ENCODE peak calls at places on chromosomes 16 and 17, in ten cellular contexts. One of them, this sample, is unnamed.

GRCh38 chr17:39867084-39867890 is 715 bp upstream of the ZPBP2 start:
- DNase-seq in Peyer's patch: peak
- DNase-seq in T-helper 9 cell: peak
- DNase-seq in HEK293T: no peak
- DNase-seq in MCF 10A: no peak
- DNase-seq in epithelial cell of esophagus: no peak
- DNase-seq in stimulated activated CD4-positive, alpha-beta T cell treated with anti-CD3 and anti-CD28 coated beads, Interleukin-2, amount 100 ng/mL, for 48 hours: peak
- DNase-seq in HCEC 1CT: no peak
- DNase-seq in Kasumi-1: no peak
- DNase-seq in effector memory CD8-positive, alpha-beta T cell: peak
- DNase-seq in this sample: no peak

GRCh38 chr16:80330803-80331202 is 210.0 kb upstream of the DYNLRB2 start:
- DNase-seq in Peyer's patch: peak
- DNase-seq in T-helper 9 cell: no peak
- DNase-seq in HEK293T: no peak
- DNase-seq in MCF 10A: no peak
- DNase-seq in epithelial cell of esophagus: no peak
- DNase-seq in stimulated activated CD4-positive, alpha-beta T cell treated with anti-CD3 and anti-CD28 coated beads, Interleukin-2, amount 100 ng/mL, for 48 hours: no peak
- DNase-seq in HCEC 1CT: no peak
- DNase-seq in Kasumi-1: no peak
- DNase-seq in effector memory CD8-positive, alpha-beta T cell: no peak
- DNase-seq in this sample: no peak

GRCh38 chr17:7444682-7445010 is 215 bp upstream of the CHRNB1 start:
- DNase-seq in Peyer's patch: no peak
- DNase-seq in T-helper 9 cell: no peak
- DNase-seq in HEK293T: no peak
- DNase-seq in MCF 10A: no peak
- DNase-seq in epithelial cell of esophagus: no peak
- DNase-seq in stimulated activated CD4-positive, alpha-beta T cell treated with anti-CD3 and anti-CD28 coated beads, Interleukin-2, amount 100 ng/mL, for 48 hours: no peak
- DNase-seq in HCEC 1CT: no peak
- DNase-seq in Kasumi-1: no peak
- DNase-seq in effector memory CD8-positive, alpha-beta T cell: no peak
- DNase-seq in this sample: no peak

GRCh38 chr16:88706288-88706964 is at the start of the genes CTU2 and RNF166:
- DNase-seq in Peyer's patch: peak
- DNase-seq in T-helper 9 cell: peak
- DNase-seq in HEK293T: peak
- DNase-seq in MCF 10A: peak
- DNase-seq in epithelial cell of esophagus: peak
- DNase-seq in stimulated activated CD4-positive, alpha-beta T cell treated with anti-CD3 and anti-CD28 coated beads, Interleukin-2, amount 100 ng/mL, for 48 hours: peak
- DNase-seq in HCEC 1CT: peak
- DNase-seq in Kasumi-1: peak
- DNase-seq in effector memory CD8-positive, alpha-beta T cell: peak
- DNase-seq in this sample: peak

GRCh38 chr17:2449486-2449885 is 48.6 kb upstream of the MNT start:
- DNase-seq in Peyer's patch: no peak
- DNase-seq in T-helper 9 cell: no peak
- DNase-seq in HEK293T: no peak
- DNase-seq in MCF 10A: no peak
- DNase-seq in epithelial cell of esophagus: no peak
- DNase-seq in stimulated activated CD4-positive, alpha-beta T cell treated with anti-CD3 and anti-CD28 coated beads, Interleukin-2, amount 100 ng/mL, for 48 hours: no peak
- DNase-seq in HCEC 1CT: no peak
- DNase-seq in Kasumi-1: no peak
- DNase-seq in effector memory CD8-positive, alpha-beta T cell: no peak
- DNase-seq in this sample: no peak

GRCh38 chr16:84362410-84362809 is 5.9 kb upstream of the ATP2C2 start:
- DNase-seq in Peyer's patch: no peak
- DNase-seq in T-helper 9 cell: no peak
- DNase-seq in HEK293T: no peak
- DNase-seq in MCF 10A: no peak
- DNase-seq in epithelial cell of esophagus: no peak
- DNase-seq in stimulated activated CD4-positive, alpha-beta T cell treated with anti-CD3 and anti-CD28 coated beads, Interleukin-2, amount 100 ng/mL, for 48 hours: no peak
- DNase-seq in HCEC 1CT: no peak
- DNase-seq in Kasumi-1: no peak
- DNase-seq in effector memory CD8-positive, alpha-beta T cell: no peak
- DNase-seq in this sample: no peak

GRCh38 chr17:78258323-78259229 is 27.1 kb downstream of the TMEM235 start:
- DNase-seq in Peyer's patch: peak
- DNase-seq in T-helper 9 cell: peak
- DNase-seq in HEK293T: no peak
- DNase-seq in MCF 10A: no peak
- DNase-seq in epithelial cell of esophagus: no peak
- DNase-seq in stimulated activated CD4-positive, alpha-beta T cell treated with anti-CD3 and anti-CD28 coated beads, Interleukin-2, amount 100 ng/mL, for 48 hours: peak
- DNase-seq in HCEC 1CT: no peak
- DNase-seq in Kasumi-1: peak
- DNase-seq in effector memory CD8-positive, alpha-beta T cell: peak
- DNase-seq in this sample: peak

GRCh38 chr17:64779344-64780095 is 117.4 kb upstream of the SMURF2 start:
- DNase-seq in Peyer's patch: peak
- DNase-seq in T-helper 9 cell: no peak
- DNase-seq in HEK293T: no peak
- DNase-seq in MCF 10A: no peak
- DNase-seq in epithelial cell of esophagus: no peak
- DNase-seq in stimulated activated CD4-positive, alpha-beta T cell treated with anti-CD3 and anti-CD28 coated beads, Interleukin-2, amount 100 ng/mL, for 48 hours: no peak
- DNase-seq in HCEC 1CT: no peak
- DNase-seq in Kasumi-1: no peak
- DNase-seq in effector memory CD8-positive, alpha-beta T cell: no peak
- DNase-seq in this sample: peak

GRCh38 chr16:88374736-88375135 is 8.0 kb upstream of the ZNF469 start:
- DNase-seq in Peyer's patch: no peak
- DNase-seq in T-helper 9 cell: no peak
- DNase-seq in HEK293T: no peak
- DNase-seq in MCF 10A: no peak
- DNase-seq in epithelial cell of esophagus: no peak
- DNase-seq in stimulated activated CD4-positive, alpha-beta T cell treated with anti-CD3 and anti-CD28 coated beads, Interleukin-2, amount 100 ng/mL, for 48 hours: no peak
- DNase-seq in HCEC 1CT: no peak
- DNase-seq in Kasumi-1: no peak
- DNase-seq in effector memory CD8-positive, alpha-beta T cell: no peak
- DNase-seq in this sample: no peak

GRCh38 chr17:48981927-48982539 is 13.6 kb upstream of the GIP start:
- DNase-seq in Peyer's patch: no peak
- DNase-seq in T-helper 9 cell: no peak
- DNase-seq in HEK293T: no peak
- DNase-seq in MCF 10A: no peak
- DNase-seq in epithelial cell of esophagus: no peak
- DNase-seq in stimulated activated CD4-positive, alpha-beta T cell treated with anti-CD3 and anti-CD28 coated beads, Interleukin-2, amount 100 ng/mL, for 48 hours: no peak
- DNase-seq in HCEC 1CT: no peak
- DNase-seq in Kasumi-1: no peak
- DNase-seq in effector memory CD8-positive, alpha-beta T cell: no peak
- DNase-seq in this sample: no peak

GRCh38 chr17:58369214-58370031 is 17.4 kb upstream of the SUPT4H1 start:
- DNase-seq in Peyer's patch: peak
- DNase-seq in T-helper 9 cell: no peak
- DNase-seq in HEK293T: no peak
- DNase-seq in MCF 10A: no peak
- DNase-seq in epithelial cell of esophagus: peak
- DNase-seq in stimulated activated CD4-positive, alpha-beta T cell treated with anti-CD3 and anti-CD28 coated beads, Interleukin-2, amount 100 ng/mL, for 48 hours: no peak
- DNase-seq in HCEC 1CT: no peak
- DNase-seq in Kasumi-1: no peak
- DNase-seq in effector memory CD8-positive, alpha-beta T cell: no peak
- DNase-seq in this sample: no peak

GRCh38 chr17:48456584-48456983 is 26.6 kb upstream of the SKAP1 start:
- DNase-seq in Peyer's patch: peak
- DNase-seq in T-helper 9 cell: no peak
- DNase-seq in HEK293T: no peak
- DNase-seq in MCF 10A: peak
- DNase-seq in epithelial cell of esophagus: peak
- DNase-seq in stimulated activated CD4-positive, alpha-beta T cell treated with anti-CD3 and anti-CD28 coated beads, Interleukin-2, amount 100 ng/mL, for 48 hours: peak
- DNase-seq in HCEC 1CT: no peak
- DNase-seq in Kasumi-1: no peak
- DNase-seq in effector memory CD8-positive, alpha-beta T cell: no peak
- DNase-seq in this sample: no peak

GRCh38 chr17:27379863-27380533 is 76.2 kb upstream of the KSR1 start:
- DNase-seq in Peyer's patch: peak
- DNase-seq in T-helper 9 cell: no peak
- DNase-seq in HEK293T: no peak
- DNase-seq in MCF 10A: peak
- DNase-seq in epithelial cell of esophagus: peak
- DNase-seq in stimulated activated CD4-positive, alpha-beta T cell treated with anti-CD3 and anti-CD28 coated beads, Interleukin-2, amount 100 ng/mL, for 48 hours: no peak
- DNase-seq in HCEC 1CT: peak
- DNase-seq in Kasumi-1: no peak
- DNase-seq in effector memory CD8-positive, alpha-beta T cell: no peak
- DNase-seq in this sample: no peak

GRCh38 chr16:69522041-69522578 is 43.7 kb upstream of the NFAT5 start:
- DNase-seq in Peyer's patch: peak
- DNase-seq in T-helper 9 cell: no peak
- DNase-seq in HEK293T: no peak
- DNase-seq in MCF 10A: no peak
- DNase-seq in epithelial cell of esophagus: no peak
- DNase-seq in stimulated activated CD4-positive, alpha-beta T cell treated with anti-CD3 and anti-CD28 coated beads, Interleukin-2, amount 100 ng/mL, for 48 hours: no peak
- DNase-seq in HCEC 1CT: no peak
- DNase-seq in Kasumi-1: no peak
- DNase-seq in effector memory CD8-positive, alpha-beta T cell: no peak
- DNase-seq in this sample: no peak

GRCh38 chr16:88905563-88905962 is 39.1 kb upstream of the PABPN1L start:
- DNase-seq in Peyer's patch: no peak
- DNase-seq in T-helper 9 cell: no peak
- DNase-seq in HEK293T: peak
- DNase-seq in MCF 10A: peak
- DNase-seq in epithelial cell of esophagus: peak
- DNase-seq in stimulated activated CD4-positive, alpha-beta T cell treated with anti-CD3 and anti-CD28 coated beads, Interleukin-2, amount 100 ng/mL, for 48 hours: peak
- DNase-seq in HCEC 1CT: no peak
- DNase-seq in Kasumi-1: no peak
- DNase-seq in effector memory CD8-positive, alpha-beta T cell: no peak
- DNase-seq in this sample: no peak

GRCh38 chr17:64080174-64080618 is 49.7 kb downstream of the ERN1 start:
- DNase-seq in Peyer's patch: no peak
- DNase-seq in T-helper 9 cell: no peak
- DNase-seq in HEK293T: no peak
- DNase-seq in MCF 10A: no peak
- DNase-seq in epithelial cell of esophagus: no peak
- DNase-seq in stimulated activated CD4-positive, alpha-beta T cell treated with anti-CD3 and anti-CD28 coated beads, Interleukin-2, amount 100 ng/mL, for 48 hours: no peak
- DNase-seq in HCEC 1CT: no peak
- DNase-seq in Kasumi-1: no peak
- DNase-seq in effector memory CD8-positive, alpha-beta T cell: no peak
- DNase-seq in this sample: no peak

GRCh38 chr17:8125196-8125946 is 1.5 kb upstream of the HES7 start:
- DNase-seq in Peyer's patch: peak
- DNase-seq in T-helper 9 cell: peak
- DNase-seq in HEK293T: peak
- DNase-seq in MCF 10A: peak
- DNase-seq in epithelial cell of esophagus: peak
- DNase-seq in stimulated activated CD4-positive, alpha-beta T cell treated with anti-CD3 and anti-CD28 coated beads, Interleukin-2, amount 100 ng/mL, for 48 hours: peak
- DNase-seq in HCEC 1CT: peak
- DNase-seq in Kasumi-1: no peak
- DNase-seq in effector memory CD8-positive, alpha-beta T cell: peak
- DNase-seq in this sample: peak

GRCh38 chr17:82350182-82351030 is 8.6 kb upstream of the TEX19 start:
- DNase-seq in Peyer's patch: peak
- DNase-seq in T-helper 9 cell: no peak
- DNase-seq in HEK293T: no peak
- DNase-seq in MCF 10A: peak
- DNase-seq in epithelial cell of esophagus: no peak
- DNase-seq in stimulated activated CD4-positive, alpha-beta T cell treated with anti-CD3 and anti-CD28 coated beads, Interleukin-2, amount 100 ng/mL, for 48 hours: peak
- DNase-seq in HCEC 1CT: no peak
- DNase-seq in Kasumi-1: peak
- DNase-seq in effector memory CD8-positive, alpha-beta T cell: no peak
- DNase-seq in this sample: no peak

GRCh38 chr16:4314532-4315184 is 1.2 kb upstream of the GLIS2 start:
- DNase-seq in Peyer's patch: no peak
- DNase-seq in T-helper 9 cell: no peak
- DNase-seq in HEK293T: no peak
- DNase-seq in MCF 10A: no peak
- DNase-seq in epithelial cell of esophagus: peak
- DNase-seq in stimulated activated CD4-positive, alpha-beta T cell treated with anti-CD3 and anti-CD28 coated beads, Interleukin-2, amount 100 ng/mL, for 48 hours: no peak
- DNase-seq in HCEC 1CT: peak
- DNase-seq in Kasumi-1: no peak
- DNase-seq in effector memory CD8-positive, alpha-beta T cell: no peak
- DNase-seq in this sample: no peak

GRCh38 chr17:79391808-79392233 is 219.0 kb downstream of the RBFOX3 start:
- DNase-seq in Peyer's patch: peak
- DNase-seq in T-helper 9 cell: peak
- DNase-seq in HEK293T: peak
- DNase-seq in MCF 10A: peak
- DNase-seq in epithelial cell of esophagus: peak
- DNase-seq in stimulated activated CD4-positive, alpha-beta T cell treated with anti-CD3 and anti-CD28 coated beads, Interleukin-2, amount 100 ng/mL, for 48 hours: peak
- DNase-seq in HCEC 1CT: peak
- DNase-seq in Kasumi-1: peak
- DNase-seq in effector memory CD8-positive, alpha-beta T cell: peak
- DNase-seq in this sample: peak

GRCh38 chr16:13543850-13544249 is 376.1 kb upstream of the ERCC4 start:
- DNase-seq in Peyer's patch: no peak
- DNase-seq in T-helper 9 cell: no peak
- DNase-seq in HEK293T: no peak
- DNase-seq in MCF 10A: no peak
- DNase-seq in epithelial cell of esophagus: no peak
- DNase-seq in stimulated activated CD4-positive, alpha-beta T cell treated with anti-CD3 and anti-CD28 coated beads, Interleukin-2, amount 100 ng/mL, for 48 hours: no peak
- DNase-seq in HCEC 1CT: no peak
- DNase-seq in Kasumi-1: no peak
- DNase-seq in effector memory CD8-positive, alpha-beta T cell: no peak
- DNase-seq in this sample: no peak

GRCh38 chr16:48317614-48318013 is 67.6 kb downstream of the SIAH1 start:
- DNase-seq in Peyer's patch: no peak
- DNase-seq in T-helper 9 cell: no peak
- DNase-seq in HEK293T: no peak
- DNase-seq in MCF 10A: peak
- DNase-seq in epithelial cell of esophagus: peak
- DNase-seq in stimulated activated CD4-positive, alpha-beta T cell treated with anti-CD3 and anti-CD28 coated beads, Interleukin-2, amount 100 ng/mL, for 48 hours: no peak
- DNase-seq in HCEC 1CT: peak
- DNase-seq in Kasumi-1: peak
- DNase-seq in effector memory CD8-positive, alpha-beta T cell: no peak
- DNase-seq in this sample: no peak

GRCh38 chr17:16886655-16887322 is 85.1 kb downstream of the TNFRSF13B start:
- DNase-seq in Peyer's patch: no peak
- DNase-seq in T-helper 9 cell: no peak
- DNase-seq in HEK293T: no peak
- DNase-seq in MCF 10A: no peak
- DNase-seq in epithelial cell of esophagus: no peak
- DNase-seq in stimulated activated CD4-positive, alpha-beta T cell treated with anti-CD3 and anti-CD28 coated beads, Interleukin-2, amount 100 ng/mL, for 48 hours: no peak
- DNase-seq in HCEC 1CT: no peak
- DNase-seq in Kasumi-1: no peak
- DNase-seq in effector memory CD8-positive, alpha-beta T cell: no peak
- DNase-seq in this sample: no peak

GRCh38 chr17:59154721-59155438 is at the start of gene SKA2:
- DNase-seq in Peyer's patch: peak
- DNase-seq in T-helper 9 cell: peak
- DNase-seq in HEK293T: peak
- DNase-seq in MCF 10A: peak
- DNase-seq in epithelial cell of esophagus: no peak
- DNase-seq in stimulated activated CD4-positive, alpha-beta T cell treated with anti-CD3 and anti-CD28 coated beads, Interleukin-2, amount 100 ng/mL, for 48 hours: peak
- DNase-seq in HCEC 1CT: peak
- DNase-seq in Kasumi-1: peak
- DNase-seq in effector memory CD8-positive, alpha-beta T cell: peak
- DNase-seq in this sample: peak

GRCh38 chr17:65536573-65537342 is 24.7 kb downstream of the AXIN2 start:
- DNase-seq in Peyer's patch: no peak
- DNase-seq in T-helper 9 cell: no peak
- DNase-seq in HEK293T: no peak
- DNase-seq in MCF 10A: no peak
- DNase-seq in epithelial cell of esophagus: no peak
- DNase-seq in stimulated activated CD4-positive, alpha-beta T cell treated with anti-CD3 and anti-CD28 coated beads, Interleukin-2, amount 100 ng/mL, for 48 hours: no peak
- DNase-seq in HCEC 1CT: no peak
- DNase-seq in Kasumi-1: no peak
- DNase-seq in effector memory CD8-positive, alpha-beta T cell: no peak
- DNase-seq in this sample: no peak

GRCh38 chr16:69417537-69418199 is 6.8 kb upstream of the CYB5B start:
- DNase-seq in Peyer's patch: no peak
- DNase-seq in T-helper 9 cell: no peak
- DNase-seq in HEK293T: no peak
- DNase-seq in MCF 10A: peak
- DNase-seq in epithelial cell of esophagus: no peak
- DNase-seq in stimulated activated CD4-positive, alpha-beta T cell treated with anti-CD3 and anti-CD28 coated beads, Interleukin-2, amount 100 ng/mL, for 48 hours: no peak
- DNase-seq in HCEC 1CT: peak
- DNase-seq in Kasumi-1: no peak
- DNase-seq in effector memory CD8-positive, alpha-beta T cell: no peak
- DNase-seq in this sample: no peak

GRCh38 chr16:71467810-71468209 is 5.8 kb upstream of the ZNF23 start:
- DNase-seq in Peyer's patch: no peak
- DNase-seq in T-helper 9 cell: peak
- DNase-seq in HEK293T: peak
- DNase-seq in MCF 10A: peak
- DNase-seq in epithelial cell of esophagus: peak
- DNase-seq in stimulated activated CD4-positive, alpha-beta T cell treated with anti-CD3 and anti-CD28 coated beads, Interleukin-2, amount 100 ng/mL, for 48 hours: peak
- DNase-seq in HCEC 1CT: no peak
- DNase-seq in Kasumi-1: peak
- DNase-seq in effector memory CD8-positive, alpha-beta T cell: peak
- DNase-seq in this sample: no peak

GRCh38 chr16:82031116-82032084 is 3.7 kb upstream of the HSD17B2 start:
- DNase-seq in Peyer's patch: no peak
- DNase-seq in T-helper 9 cell: no peak
- DNase-seq in HEK293T: peak
- DNase-seq in MCF 10A: peak
- DNase-seq in epithelial cell of esophagus: peak
- DNase-seq in stimulated activated CD4-positive, alpha-beta T cell treated with anti-CD3 and anti-CD28 coated beads, Interleukin-2, amount 100 ng/mL, for 48 hours: no peak
- DNase-seq in HCEC 1CT: peak
- DNase-seq in Kasumi-1: peak
- DNase-seq in effector memory CD8-positive, alpha-beta T cell: no peak
- DNase-seq in this sample: no peak

This sample was measured in lower leg skin.